ENCODE peak calls at places on chromosomes 5 and 9, in eight cellular contexts. Y, X, T, V, R, H, A and E are unnamed samples.
A peak's percentile ranks its signal among the peaks of the same experiment; 100 is the strongest.

GRCh38 chr9:77952641-77953341 is 78.8 kb downstream of the GNAQ start:
- DNase-seq in X (no peak), H (no peak), R (no peak), T (peak; percentile 60), Y (no peak), V (no peak), A (no peak), E (no peak)

GRCh38 chr5:114789773-114790402 is 379.8 kb downstream of the TRIM36 start:
- DNase-seq in A (no peak), T (no peak), H (no peak), Y (no peak), V (no peak), R (no peak), X (no peak), E (no peak)

GRCh38 chr9:83962165-83962564 is 17.9 kb downstream of the HNRNPK start:
- DNase-seq in Y (no peak), R (no peak), V (no peak), X (no peak), H (no peak), T (no peak), A (no peak), E (no peak)

GRCh38 chr9:93061791-93062299 is 3.3 kb downstream of the SUSD3 start:
- DNase-seq in H (peak; percentile 56), R (no peak), T (no peak), A (no peak), Y (no peak), V (no peak), X (no peak), E (no peak)

GRCh38 chr9:101566904-101567724 is 27.7 kb downstream of the PPP3R2 start:
- DNase-seq in R (no peak), T (peak; percentile 47), A (no peak), X (no peak), H (no peak), Y (no peak), V (no peak), E (no peak)

GRCh38 chr9:98248737-98249474 is 6.5 kb downstream of the TBC1D2 start:
- DNase-seq in R (no peak), X (no peak), V (no peak), A (no peak), T (peak; percentile 93), H (no peak), Y (peak; percentile 82), E (no peak)

GRCh38 chr5:74316064-74316586 is 324.4 kb downstream of the ENC1 start:
- DNase-seq in R (no peak), H (no peak), X (no peak), Y (peak; percentile 36), T (peak; percentile 96), V (no peak), A (no peak), E (no peak)

GRCh38 chr9:97688654-97689053 is 8.5 kb downstream of the XPA start:
- DNase-seq in V (no peak), H (no peak), A (no peak), R (no peak), T (no peak), X (no peak), Y (no peak), E (no peak)

GRCh38 chr5:120873083-120873482 is 409.0 kb downstream of the PRR16 start:
- DNase-seq in T (peak; percentile 29), Y (no peak), R (no peak), A (no peak), V (no peak), X (no peak), H (no peak), E (no peak)

GRCh38 chr5:160423025-160423554 is 1.4 kb downstream of the PTTG1 start:
- DNase-seq in R (no peak), Y (no peak), H (no peak), V (no peak), A (no peak), T (no peak), X (no peak), E (no peak)

GRCh38 chr5:139847790-139848507 is 52.3 kb downstream of the PSD2 start:
- DNase-seq in T (peak; percentile 8), V (peak; percentile 83), A (peak; percentile 55), H (peak; percentile 74), X (peak; percentile 34), Y (no peak), R (peak; percentile 78), E (peak; percentile 65)

GRCh38 chr5:73793911-73794310 is 167.9 kb downstream of the ARHGEF28 start:
- DNase-seq in R (no peak), Y (no peak), A (no peak), H (no peak), T (peak; percentile 62), X (no peak), V (no peak), E (no peak)

GRCh38 chr9:101878734-101879133 is 140.3 kb upstream of the GRIN3A start:
- DNase-seq in T (no peak), R (no peak), X (no peak), H (no peak), Y (no peak), V (no peak), A (no peak), E (no peak)

GRCh38 chr9:132040808-132041207 is 38.9 kb downstream of the MED27 start:
- DNase-seq in Y (no peak), X (no peak), A (no peak), H (no peak), R (no peak), T (no peak), V (no peak), E (no peak)

GRCh38 chr9:119677811-119678530 is 308.7 kb upstream of the BRINP1 start:
- DNase-seq in X (no peak), A (no peak), R (no peak), H (no peak), V (no peak), T (no peak), Y (no peak), E (no peak)

GRCh38 chr5:111159845-111160244 is 64.3 kb upstream of the CAMK4 start:
- DNase-seq in H (no peak), A (no peak), R (no peak), T (no peak), V (no peak), X (no peak), Y (no peak), E (no peak)

GRCh38 chr9:127686461-127687393 is 20.1 kb upstream of the CFAP157 start:
- DNase-seq in H (no peak), R (no peak), Y (no peak), X (no peak), A (no peak), V (no peak), T (no peak), E (no peak)

GRCh38 chr5:8839361-8840055 is 706.4 kb downstream of the SEMA5A start:
- DNase-seq in A (no peak), X (no peak), Y (no peak), H (no peak), V (no peak), R (no peak), T (no peak), E (no peak)

GRCh38 chr5:141560141-141560540 is 58.7 kb downstream of the DIAPH1 start:
- DNase-seq in A (no peak), Y (no peak), T (no peak), H (no peak), V (no peak), X (no peak), R (no peak), E (no peak)

GRCh38 chr9:129266536-129266935 is 88.5 kb upstream of the IER5L start:
- DNase-seq in Y (no peak), T (no peak), H (no peak), R (no peak), X (no peak), V (no peak), A (no peak), E (no peak)

GRCh38 chr5:115551415-115551814 is 6.8 kb upstream of the FEM1C start:
- DNase-seq in V (no peak), Y (no peak), X (no peak), A (no peak), H (no peak), R (no peak), T (no peak), E (no peak)

GRCh38 chr9:27540537-27540936 is 10.9 kb upstream of the MOB3B start:
- DNase-seq in H (no peak), R (no peak), T (no peak), X (no peak), Y (no peak), V (no peak), A (no peak), E (no peak)

GRCh38 chr9:18675973-18676372 is 202.0 kb downstream of the ADAMTSL1 start:
- DNase-seq in R (no peak), T (no peak), A (no peak), H (no peak), X (no peak), Y (no peak), V (no peak), E (no peak)

GRCh38 chr5:96091874-96092273 is 130.2 kb upstream of the ELL2 start:
- DNase-seq in Y (no peak), X (no peak), V (no peak), T (no peak), H (no peak), A (no peak), R (no peak), E (no peak)

GRCh38 chr9:117073539-117074336 is 341.1 kb downstream of the ASTN2 start:
- DNase-seq in V (no peak), H (peak; percentile 19), X (no peak), Y (no peak), A (no peak), R (no peak), T (no peak), E (no peak)

GRCh38 chr9:92190536-92190790 is 75.2 kb upstream of the SPTLC1 start:
- DNase-seq in H (no peak), R (no peak), X (no peak), Y (no peak), T (no peak), V (no peak), A (no peak), E (no peak)

GRCh38 chr5:132238169-132238744 is 10.6 kb upstream of the P4HA2 start:
- DNase-seq in Y (peak; percentile 77), V (peak; percentile 63), T (peak; percentile 65), A (no peak), H (no peak), X (no peak), R (peak; percentile 56), E (no peak)

GRCh38 chr9:137545123-137545522 is 5.1 kb downstream of the PNPLA7 start:
- DNase-seq in A (no peak), H (no peak), X (no peak), R (no peak), Y (no peak), V (no peak), T (peak; percentile 17), E (no peak)

GRCh38 chr9:91429501-91429900 is 5.9 kb upstream of the NFIL3 start:
- DNase-seq in H (no peak), R (no peak), X (no peak), Y (no peak), T (no peak), V (no peak), A (no peak), E (no peak)

GRCh38 chr9:78035369-78035993 is 3.9 kb upstream of the GNAQ start:
- DNase-seq in H (peak; percentile 13), T (peak; percentile 84), A (no peak), X (no peak), R (no peak), V (peak; percentile 22), Y (peak; percentile 60), E (no peak)

GRCh38 chr9:134899168-134899567 is 18.5 kb downstream of the FCN1 start:
- DNase-seq in H (no peak), R (no peak), V (no peak), A (no peak), X (no peak), T (no peak), Y (no peak), E (no peak)

GRCh38 chr5:151448038-151448985 is 909 bp downstream of the SLC36A1 start:
- DNase-seq in R (no peak), V (no peak), H (no peak), Y (no peak), T (no peak), A (no peak), X (no peak), E (no peak)

GRCh38 chr5:98455660-98456059 is 317.8 kb upstream of the RGMB start:
- DNase-seq in H (no peak), Y (no peak), X (no peak), R (no peak), A (no peak), V (no peak), T (peak; percentile 59), E (no peak)

GRCh38 chr5:112552791-112553190 is 133.7 kb upstream of the EPB41L4A start:
- DNase-seq in T (no peak), H (no peak), X (no peak), A (no peak), Y (no peak), R (no peak), V (no peak), E (no peak)